ENCODE peak calls at places on chromosomes 1 and 21, in four cellular contexts. H is right lobe of liver, W is HCT116, C is A549. I is an unnamed sample.

GRCh38 chr1:40315795-40316594 is 1.1 kb downstream of the COL9A2 start:
- ATAC-seq in H (peak; percentile 7), C (peak; percentile 36), W (peak; percentile 44), I (peak; percentile 7)

GRCh38 chr1:30870035-30870434 is 38.5 kb downstream of the SDC3 start:
- ATAC-seq in C (peak; percentile 22), H (no peak), W (no peak), I (no peak)

GRCh38 chr1:28456078-28456477 is 49.8 kb upstream of the RCC1 start:
- ATAC-seq in C (no peak), W (peak; percentile 27), H (peak; percentile 49), I (no peak)

GRCh38 chr1:153552335-153552734 is 3.3 kb upstream of the S100A3 start:
- ATAC-seq in W (peak; percentile 54), H (no peak), C (peak; percentile 39), I (no peak)

GRCh38 chr1:54394104-54394503 is 12.1 kb downstream of the SSBP3 start:
- ATAC-seq in H (no peak), C (no peak), W (no peak), I (no peak)

GRCh38 chr1:27031235-27032118 is 18.8 kb upstream of the TENT5B start:
- ATAC-seq in H (peak; percentile 85), C (no peak), W (peak; percentile 79), I (peak; percentile 91)

GRCh38 chr1:223700942-223701637 is 11.2 kb upstream of the CAPN2 start:
- ATAC-seq in C (peak; percentile 84), W (peak; percentile 79), H (no peak), I (peak; percentile 71)

GRCh38 chr21:14699433-14700410 is 153.6 kb upstream of the SAMSN1 start:
- ATAC-seq in C (no peak), W (no peak), H (no peak), I (no peak)

GRCh38 chr1:119316870-119317416 is 51.6 kb upstream of the HAO2 start:
- ATAC-seq in H (no peak), C (peak; percentile 79), W (peak; percentile 99), I (no peak)

GRCh38 chr1:198699167-198700015 is 60.6 kb downstream of the PTPRC start:
- ATAC-seq in H (peak; percentile 97), W (peak; percentile 100), C (peak; percentile 98), I (no peak)

GRCh38 chr1:186191511-186191910 is 183.5 kb downstream of the TPR start:
- ATAC-seq in H (no peak), C (no peak), W (no peak), I (no peak)

GRCh38 chr1:54167422-54168139 is 14.8 kb upstream of the CDCP2 start:
- ATAC-seq in H (no peak), W (no peak), C (peak; percentile 37), I (no peak)

GRCh38 chr1:11690132-11690668 is 1.3 kb upstream of the DRAXIN start:
- ATAC-seq in C (no peak), W (peak; percentile 31), H (no peak), I (no peak)

GRCh38 chr1:8910914-8911313 is 32.4 kb upstream of the ENO1 start:
- ATAC-seq in H (no peak), W (no peak), C (peak; percentile 45), I (no peak)

GRCh38 chr21:26307640-26308039 is 137.1 kb upstream of the APP start:
- ATAC-seq in C (no peak), W (no peak), H (no peak), I (no peak)

GRCh38 chr1:49102752-49103151 is 326.1 kb upstream of the BEND5 start:
- ATAC-seq in C (no peak), H (no peak), W (no peak), I (no peak)

GRCh38 chr1:166170726-166171125 is 3.9 kb upstream of the FAM78B start:
- ATAC-seq in W (peak; percentile 52), H (no peak), C (no peak), I (no peak)

GRCh38 chr1:222124602-222125001 is 382.7 kb upstream of the DUSP10 start:
- ATAC-seq in W (peak; percentile 81), C (peak; percentile 61), H (peak; percentile 82), I (no peak)

GRCh38 chr1:236144446-236145150 is 2.3 kb downstream of the GPR137B start:
- ATAC-seq in C (no peak), H (no peak), W (no peak), I (no peak)

GRCh38 chr1:187840557-187840956 is 1011.8 kb downstream of the PLA2G4A start:
- ATAC-seq in W (no peak), C (no peak), H (no peak), I (no peak)

GRCh38 chr1:9267352-9267686 is 25.4 kb upstream of the SPSB1 start:
- ATAC-seq in C (no peak), W (peak; percentile 31), H (no peak), I (no peak)

GRCh38 chr1:161420763-161421455 is 53.2 kb upstream of the CFAP126 start:
- ATAC-seq in C (peak; percentile 50), H (no peak), W (peak; percentile 72), I (no peak)

GRCh38 chr21:41614456-41615010 is 106.6 kb upstream of the TMPRSS2 start:
- ATAC-seq in W (no peak), C (no peak), H (no peak), I (no peak)

GRCh38 chr1:178134061-178134460 is 40.2 kb downstream of the RASAL2 start:
- ATAC-seq in C (peak; percentile 62), W (no peak), H (peak; percentile 68), I (peak; percentile 48)

GRCh38 chr1:86619313-86619712 is 72.4 kb downstream of the CLCA4 start:
- ATAC-seq in W (no peak), H (no peak), C (no peak), I (no peak)

GRCh38 chr1:201409440-201409839 is 10.3 kb upstream of the LAD1 start:
- ATAC-seq in W (no peak), C (no peak), H (no peak), I (no peak)

GRCh38 chr1:231827337-231828105 is 200.9 kb downstream of the DISC1 start:
- ATAC-seq in C (peak; percentile 82), W (peak; percentile 53), H (no peak), I (no peak)

GRCh38 chr1:80048706-80049105 is 1042.2 kb upstream of the ADGRL4 start:
- ATAC-seq in H (no peak), W (no peak), C (no peak), I (no peak)

GRCh38 chr1:67679691-67680090 is 5.3 kb upstream of the GADD45A start:
- ATAC-seq in C (no peak), H (no peak), W (no peak), I (no peak)

GRCh38 chr1:180188679-180189175 is 34.1 kb downstream of the QSOX1 start:
- ATAC-seq in W (no peak), H (no peak), C (no peak), I (no peak)

GRCh38 chr1:229227298-229227919 is 43.5 kb upstream of the RAB4A start:
- ATAC-seq in W (peak; percentile 54), H (peak; percentile 65), C (peak; percentile 78), I (peak; percentile 21)

GRCh38 chr1:218604217-218604616 is 259.1 kb downstream of the TGFB2 start:
- ATAC-seq in C (no peak), H (no peak), W (no peak), I (no peak)

GRCh38 chr1:227886503-227886961 is 61.2 kb downstream of the WNT9A start:
- ATAC-seq in C (no peak), H (no peak), W (no peak), I (peak; percentile 0)

GRCh38 chr1:118948351-118948750 is 39.8 kb downstream of the TBX15 start:
- ATAC-seq in C (no peak), W (no peak), H (no peak), I (no peak)

GRCh38 chr1:221667504-221667903 is 74.4 kb downstream of the DUSP10 start:
- ATAC-seq in H (no peak), C (no peak), W (no peak), I (no peak)

GRCh38 chr1:223717695-223718363 is 5.5 kb downstream of the CAPN2 start:
- ATAC-seq in W (no peak), H (no peak), C (peak; percentile 8), I (no peak)

GRCh38 chr1:240843798-240844197 is 231.8 kb upstream of the GREM2 start:
- ATAC-seq in C (no peak), W (no peak), H (no peak), I (no peak)

GRCh38 chr1:160577661-160578060 is 1.6 kb downstream of the CD84 start:
- ATAC-seq in H (no peak), W (no peak), C (no peak), I (no peak)

GRCh38 chr1:31955917-31956736 is 18.0 kb upstream of the PTP4A2 start:
- ATAC-seq in W (peak; percentile 39), H (peak; percentile 48), C (peak; percentile 82), I (peak; percentile 77)
- TF ChIP-seq POLR2A in W (no peak), H (peak; percentile 20), C (no peak), I (no peak)

GRCh38 chr21:37821791-37822450 is 94.3 kb downstream of the KCNJ6 start:
- ATAC-seq in C (no peak), W (no peak), H (no peak), I (no peak)
- H3K4me3 ChIP-seq in C (no peak overlapping the region), W (no peak overlapping the region), H (no peak overlapping the region), I (no peak overlapping the region)

DNA sequence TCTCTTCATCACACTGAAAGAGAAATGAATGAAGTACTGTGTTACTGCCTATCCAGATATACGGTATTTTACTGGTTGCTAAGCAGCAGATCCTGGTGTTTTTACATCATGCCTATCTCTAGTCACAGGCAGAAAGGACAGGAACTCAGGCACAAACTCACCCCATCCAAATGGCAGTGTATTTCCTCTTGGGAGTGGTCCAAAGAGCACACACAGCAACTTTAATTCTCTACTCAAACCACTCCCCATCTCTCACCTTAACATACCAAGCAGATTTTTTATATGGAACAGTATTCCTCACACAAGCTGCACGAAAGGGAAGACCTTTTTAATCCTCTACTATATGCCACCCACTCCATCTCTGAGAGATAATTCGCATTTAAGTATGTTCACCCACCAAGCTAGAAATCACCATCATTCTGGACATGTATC is 27.3 kb downstream of the EIF4G3 start:
- ATAC-seq in W (no peak), C (peak; percentile 77), H (peak; percentile 51), I (peak; percentile 46)
- TF ChIP-seq POLR2A in W (no peak), C (no peak), H (no peak), I (no peak)

GRCh38 chr1:22141493-22141892 is 1.4 kb downstream of the WNT4 start:
- ATAC-seq in H (no peak), W (no peak), C (no peak), I (no peak)
- H3K4me3 ChIP-seq in H (no peak overlapping the region), W (no peak overlapping the region), C (no peak overlapping the region), I (no peak overlapping the region)

I was measured in gastroesophageal sphincter.